ENCODE peak calls at places on chromosome 19, in eight cellular contexts. One of them, this sample, is unnamed.

GRCh38 chr19:927707-928401 is 2.0 kb downstream of the ARID3A start:
- DNase-seq in lower lobe of right lung: no peak
- DNase-seq in CD8-positive, alpha-beta memory T cell: no peak
- DNase-seq in dorsolateral prefrontal cortex: no peak
- DNase-seq in AG20443: no peak
- DNase-seq in WTC11: no peak
- DNase-seq in ascending aorta: no peak
- DNase-seq in germinal center: no peak
- DNase-seq in this sample: no peak

GRCh38 chr19:495440-496332 is 600 bp upstream of the MADCAM1 start:
- DNase-seq in AG20443: peak
- DNase-seq in lower lobe of right lung: peak
- DNase-seq in CD8-positive, alpha-beta memory T cell: no peak
- DNase-seq in ascending aorta: no peak
- DNase-seq in germinal center: peak
- DNase-seq in WTC11: peak
- DNase-seq in dorsolateral prefrontal cortex: no peak
- DNase-seq in this sample: no peak

GRCh38 chr19:42271861-42272534 is 2.9 kb downstream of the CIC start:
- DNase-seq in ascending aorta: peak
- DNase-seq in AG20443: no peak
- DNase-seq in WTC11: no peak
- DNase-seq in dorsolateral prefrontal cortex: no peak
- DNase-seq in CD8-positive, alpha-beta memory T cell: no peak
- DNase-seq in germinal center: no peak
- DNase-seq in lower lobe of right lung: no peak
- DNase-seq in this sample: no peak

GRCh38 chr19:18537431-18537830 is 5.9 kb downstream of the FKBP8 start:
- DNase-seq in CD8-positive, alpha-beta memory T cell: no peak
- DNase-seq in ascending aorta: no peak
- DNase-seq in WTC11: no peak
- DNase-seq in AG20443: no peak
- DNase-seq in lower lobe of right lung: no peak
- DNase-seq in dorsolateral prefrontal cortex: no peak
- DNase-seq in germinal center: no peak
- DNase-seq in this sample: no peak

GRCh38 chr19:43651758-43652545 is 12.3 kb upstream of the CADM4 start:
- DNase-seq in dorsolateral prefrontal cortex: peak
- DNase-seq in WTC11: peak
- DNase-seq in AG20443: peak
- DNase-seq in ascending aorta: no peak
- DNase-seq in lower lobe of right lung: no peak
- DNase-seq in germinal center: peak
- DNase-seq in CD8-positive, alpha-beta memory T cell: no peak
- DNase-seq in this sample: no peak

GRCh38 chr19:13770013-13770635 is 4.1 kb upstream of the C19orf53 start:
- DNase-seq in WTC11: no peak
- DNase-seq in dorsolateral prefrontal cortex: no peak
- DNase-seq in AG20443: no peak
- DNase-seq in ascending aorta: no peak
- DNase-seq in CD8-positive, alpha-beta memory T cell: no peak
- DNase-seq in lower lobe of right lung: no peak
- DNase-seq in germinal center: no peak
- DNase-seq in this sample: no peak

GRCh38 chr19:34316741-34317241 is 48.2 kb upstream of the GPI start:
- DNase-seq in dorsolateral prefrontal cortex: no peak
- DNase-seq in CD8-positive, alpha-beta memory T cell: no peak
- DNase-seq in ascending aorta: no peak
- DNase-seq in AG20443: peak
- DNase-seq in germinal center: no peak
- DNase-seq in WTC11: no peak
- DNase-seq in lower lobe of right lung: no peak
- DNase-seq in this sample: no peak

GRCh38 chr19:11345122-11345752 is 831 bp downstream of the TMEM205 start:
- DNase-seq in CD8-positive, alpha-beta memory T cell: no peak
- DNase-seq in WTC11: no peak
- DNase-seq in lower lobe of right lung: no peak
- DNase-seq in germinal center: no peak
- DNase-seq in AG20443: no peak
- DNase-seq in ascending aorta: no peak
- DNase-seq in dorsolateral prefrontal cortex: no peak
- DNase-seq in this sample: no peak

GRCh38 chr19:18208098-18208951 is 4.5 kb upstream of the RAB3A start:
- DNase-seq in CD8-positive, alpha-beta memory T cell: peak
- DNase-seq in germinal center: peak
- DNase-seq in AG20443: peak
- DNase-seq in dorsolateral prefrontal cortex: no peak
- DNase-seq in lower lobe of right lung: peak
- DNase-seq in WTC11: peak
- DNase-seq in ascending aorta: no peak
- DNase-seq in this sample: no peak

GRCh38 chr19:5762608-5763217 is 21.8 kb downstream of the PRR22 start:
- DNase-seq in WTC11: no peak
- DNase-seq in ascending aorta: no peak
- DNase-seq in AG20443: no peak
- DNase-seq in germinal center: no peak
- DNase-seq in dorsolateral prefrontal cortex: no peak
- DNase-seq in lower lobe of right lung: no peak
- DNase-seq in CD8-positive, alpha-beta memory T cell: no peak
- DNase-seq in this sample: no peak

GRCh38 chr19:5588441-5588840 is 20.7 kb upstream of the TINCR start:
- DNase-seq in AG20443: peak
- DNase-seq in CD8-positive, alpha-beta memory T cell: no peak
- DNase-seq in lower lobe of right lung: no peak
- DNase-seq in germinal center: no peak
- DNase-seq in dorsolateral prefrontal cortex: no peak
- DNase-seq in ascending aorta: no peak
- DNase-seq in WTC11: no peak
- DNase-seq in this sample: peak

GRCh38 chr19:16325671-16326400 is 1.2 kb downstream of the KLF2 start:
- DNase-seq in WTC11: peak
- DNase-seq in dorsolateral prefrontal cortex: no peak
- DNase-seq in CD8-positive, alpha-beta memory T cell: peak
- DNase-seq in lower lobe of right lung: peak
- DNase-seq in germinal center: no peak
- DNase-seq in AG20443: no peak
- DNase-seq in ascending aorta: no peak
- DNase-seq in this sample: peak

GRCh38 chr19:11598103-11598483 is 810 bp downstream of the ZNF627 start:
- DNase-seq in dorsolateral prefrontal cortex: no peak
- DNase-seq in CD8-positive, alpha-beta memory T cell: no peak
- DNase-seq in lower lobe of right lung: no peak
- DNase-seq in ascending aorta: no peak
- DNase-seq in germinal center: no peak
- DNase-seq in WTC11: no peak
- DNase-seq in AG20443: no peak
- DNase-seq in this sample: peak

GRCh38 chr19:13781547-13781946 is 7.3 kb downstream of the C19orf53 start:
- DNase-seq in ascending aorta: peak
- DNase-seq in AG20443: peak
- DNase-seq in dorsolateral prefrontal cortex: no peak
- DNase-seq in WTC11: peak
- DNase-seq in germinal center: no peak
- DNase-seq in CD8-positive, alpha-beta memory T cell: no peak
- DNase-seq in lower lobe of right lung: peak
- DNase-seq in this sample: no peak

GRCh38 chr19:15779756-15780476 is 7.5 kb upstream of the OR10H5 start:
- DNase-seq in WTC11: no peak
- DNase-seq in AG20443: no peak
- DNase-seq in dorsolateral prefrontal cortex: peak
- DNase-seq in CD8-positive, alpha-beta memory T cell: no peak
- DNase-seq in ascending aorta: peak
- DNase-seq in germinal center: no peak
- DNase-seq in lower lobe of right lung: peak
- DNase-seq in this sample: no peak

GRCh38 chr19:42284641-42285341 is 15.7 kb downstream of the CIC start:
- DNase-seq in dorsolateral prefrontal cortex: no peak
- DNase-seq in WTC11: no peak
- DNase-seq in CD8-positive, alpha-beta memory T cell: no peak
- DNase-seq in AG20443: no peak
- DNase-seq in lower lobe of right lung: no peak
- DNase-seq in ascending aorta: peak
- DNase-seq in germinal center: no peak
- DNase-seq in this sample: no peak

GRCh38 chr19:49515767-49516166 is 3.3 kb downstream of the FCGRT start:
- DNase-seq in lower lobe of right lung: peak
- DNase-seq in germinal center: no peak
- DNase-seq in CD8-positive, alpha-beta memory T cell: no peak
- DNase-seq in ascending aorta: peak
- DNase-seq in dorsolateral prefrontal cortex: no peak
- DNase-seq in AG20443: no peak
- DNase-seq in WTC11: no peak
- DNase-seq in this sample: no peak

GRCh38 chr19:6499052-6499790 is 2.9 kb downstream of the TUBB4A start:
- DNase-seq in ascending aorta: no peak
- DNase-seq in dorsolateral prefrontal cortex: no peak
- DNase-seq in lower lobe of right lung: no peak
- DNase-seq in WTC11: no peak
- DNase-seq in CD8-positive, alpha-beta memory T cell: no peak
- DNase-seq in AG20443: no peak
- DNase-seq in germinal center: no peak
- DNase-seq in this sample: no peak

GRCh38 chr19:2766594-2767372 is 16.3 kb downstream of the SGTA start:
- DNase-seq in germinal center: no peak
- DNase-seq in ascending aorta: no peak
- DNase-seq in lower lobe of right lung: no peak
- DNase-seq in dorsolateral prefrontal cortex: no peak
- DNase-seq in AG20443: no peak
- DNase-seq in WTC11: no peak
- DNase-seq in CD8-positive, alpha-beta memory T cell: no peak
- DNase-seq in this sample: peak

GRCh38 chr19:16920816-16921529 is 32.2 kb downstream of the F2RL3 start:
- DNase-seq in lower lobe of right lung: no peak
- DNase-seq in dorsolateral prefrontal cortex: no peak
- DNase-seq in CD8-positive, alpha-beta memory T cell: no peak
- DNase-seq in ascending aorta: no peak
- DNase-seq in germinal center: no peak
- DNase-seq in WTC11: no peak
- DNase-seq in AG20443: peak
- DNase-seq in this sample: no peak

GRCh38 chr19:35033067-35034004 is 3.1 kb downstream of the SCN1B start:
- DNase-seq in WTC11: no peak
- DNase-seq in AG20443: no peak
- DNase-seq in lower lobe of right lung: no peak
- DNase-seq in CD8-positive, alpha-beta memory T cell: no peak
- DNase-seq in ascending aorta: no peak
- DNase-seq in germinal center: no peak
- DNase-seq in dorsolateral prefrontal cortex: no peak
- DNase-seq in this sample: no peak

GRCh38 chr19:13097331-13098258 is 5.1 kb downstream of the LYL1 start:
- DNase-seq in dorsolateral prefrontal cortex: no peak
- DNase-seq in germinal center: no peak
- DNase-seq in ascending aorta: peak
- DNase-seq in lower lobe of right lung: peak
- DNase-seq in AG20443: no peak
- DNase-seq in WTC11: no peak
- DNase-seq in CD8-positive, alpha-beta memory T cell: no peak
- DNase-seq in this sample: peak

GRCh38 chr19:47230122-47230920 is 678 bp downstream of the BBC3 start:
- DNase-seq in germinal center: peak
- DNase-seq in AG20443: peak
- DNase-seq in dorsolateral prefrontal cortex: no peak
- DNase-seq in ascending aorta: peak
- DNase-seq in lower lobe of right lung: peak
- DNase-seq in WTC11: peak
- DNase-seq in CD8-positive, alpha-beta memory T cell: peak
- DNase-seq in this sample: no peak

GRCh38 chr19:30356951-30357579 is 15.1 kb upstream of the ZNF536 start:
- DNase-seq in dorsolateral prefrontal cortex: no peak
- DNase-seq in CD8-positive, alpha-beta memory T cell: no peak
- DNase-seq in germinal center: no peak
- DNase-seq in ascending aorta: peak
- DNase-seq in lower lobe of right lung: no peak
- DNase-seq in AG20443: no peak
- DNase-seq in WTC11: no peak
- DNase-seq in this sample: no peak

GRCh38 chr19:12346896-12347295 is 13.5 kb upstream of the ZNF563 start:
- DNase-seq in AG20443: no peak
- DNase-seq in germinal center: no peak
- DNase-seq in WTC11: no peak
- DNase-seq in dorsolateral prefrontal cortex: no peak
- DNase-seq in ascending aorta: no peak
- DNase-seq in CD8-positive, alpha-beta memory T cell: no peak
- DNase-seq in lower lobe of right lung: no peak
- DNase-seq in this sample: no peak

GRCh38 chr19:39870171-39870971 is 24.2 kb upstream of the FBL start:
- DNase-seq in WTC11: peak
- DNase-seq in germinal center: no peak
- DNase-seq in AG20443: peak
- DNase-seq in lower lobe of right lung: no peak
- DNase-seq in CD8-positive, alpha-beta memory T cell: no peak
- DNase-seq in ascending aorta: no peak
- DNase-seq in dorsolateral prefrontal cortex: no peak
- DNase-seq in this sample: peak

GRCh38 chr19:5144545-5145179 is 175.7 kb downstream of the KDM4B start:
- DNase-seq in dorsolateral prefrontal cortex: no peak
- DNase-seq in lower lobe of right lung: peak
- DNase-seq in AG20443: no peak
- DNase-seq in CD8-positive, alpha-beta memory T cell: no peak
- DNase-seq in germinal center: no peak
- DNase-seq in ascending aorta: no peak
- DNase-seq in WTC11: no peak
- DNase-seq in this sample: peak

GRCh38 chr19:49907745-49908446 is 11.2 kb upstream of the IL4I1 start:
- DNase-seq in ascending aorta: no peak
- DNase-seq in lower lobe of right lung: no peak
- DNase-seq in AG20443: no peak
- DNase-seq in CD8-positive, alpha-beta memory T cell: no peak
- DNase-seq in dorsolateral prefrontal cortex: no peak
- DNase-seq in germinal center: peak
- DNase-seq in WTC11: no peak
- DNase-seq in this sample: no peak

GRCh38 chr19:7867092-7867844 is 6.9 kb downstream of the PRR36 start:
- DNase-seq in WTC11: no peak
- DNase-seq in germinal center: no peak
- DNase-seq in dorsolateral prefrontal cortex: no peak
- DNase-seq in AG20443: no peak
- DNase-seq in CD8-positive, alpha-beta memory T cell: no peak
- DNase-seq in ascending aorta: no peak
- DNase-seq in lower lobe of right lung: no peak
- DNase-seq in this sample: no peak

GRCh38 chr19:29505034-29505824 is 20.6 kb upstream of the VSTM2B start:
- DNase-seq in AG20443: no peak
- DNase-seq in CD8-positive, alpha-beta memory T cell: no peak
- DNase-seq in germinal center: no peak
- DNase-seq in lower lobe of right lung: peak
- DNase-seq in dorsolateral prefrontal cortex: peak
- DNase-seq in ascending aorta: no peak
- DNase-seq in WTC11: no peak
- DNase-seq in this sample: peak

GRCh38 chr19:31717316-31717715 is 368.1 kb upstream of the TSHZ3 start:
- DNase-seq in lower lobe of right lung: no peak
- DNase-seq in AG20443: no peak
- DNase-seq in ascending aorta: no peak
- DNase-seq in WTC11: no peak
- DNase-seq in germinal center: no peak
- DNase-seq in dorsolateral prefrontal cortex: no peak
- DNase-seq in CD8-positive, alpha-beta memory T cell: no peak
- DNase-seq in this sample: no peak

GRCh38 chr19:19633711-19634515 is 5.9 kb upstream of the LPAR2 start:
- DNase-seq in WTC11: no peak
- DNase-seq in ascending aorta: no peak
- DNase-seq in dorsolateral prefrontal cortex: no peak
- DNase-seq in lower lobe of right lung: no peak
- DNase-seq in AG20443: no peak
- DNase-seq in CD8-positive, alpha-beta memory T cell: no peak
- DNase-seq in germinal center: no peak
- DNase-seq in this sample: no peak

GRCh38 chr19:8517551-8518442 is 3.8 kb upstream of the ZNF414 start:
- DNase-seq in lower lobe of right lung: no peak
- DNase-seq in ascending aorta: no peak
- DNase-seq in CD8-positive, alpha-beta memory T cell: peak
- DNase-seq in germinal center: no peak
- DNase-seq in WTC11: no peak
- DNase-seq in AG20443: peak
- DNase-seq in dorsolateral prefrontal cortex: no peak
- DNase-seq in this sample: no peak

GRCh38 chr19:32254128-32254527 is 91.3 kb upstream of the ZNF507 start:
- DNase-seq in AG20443: no peak
- DNase-seq in germinal center: no peak
- DNase-seq in ascending aorta: no peak
- DNase-seq in lower lobe of right lung: no peak
- DNase-seq in WTC11: no peak
- DNase-seq in CD8-positive, alpha-beta memory T cell: no peak
- DNase-seq in dorsolateral prefrontal cortex: no peak
- DNase-seq in this sample: no peak

This sample was measured in chondrocyte.